ENCODE peak calls at places on chromosomes 3 and 15, in six cellular contexts. H is tibial artery, E is heart right ventricle, S is heart left ventricle, N is tibial nerve, V is pancreas. Y is an unnamed sample.
A peak's percentile ranks its signal among the peaks of the same experiment; 100 is the strongest.

GRCh38 chr15:29675791-29676301 is 146.4 kb downstream of the TJP1 start:
- DNase-seq in H (no peak), E (no peak), S (no peak), N (no peak), V (no peak), Y (peak; percentile 50)

GRCh38 chr3:40574661-40575060 is 49.9 kb downstream of the ZNF621 start:
- DNase-seq in H (no peak), E (no peak), S (no peak), N (no peak), V (no peak), Y (no peak)

GRCh38 chr3:48180530-48181253 is 7.5 kb downstream of the CDC25A start:
- DNase-seq in H (no peak), E (no peak), S (no peak), N (no peak), V (no peak), Y (no peak)

GRCh38 chr15:60520041-60520824 is 41.3 kb upstream of the ICE2 start:
- DNase-seq in H (no peak), E (no peak), S (no peak), N (no peak), V (no peak), Y (no peak)

GRCh38 chr3:137970914-137971831 is 38.8 kb upstream of the CLDN18 start:
- DNase-seq in H (peak; percentile 56), E (peak; percentile 59), S (peak; percentile 83), N (peak; percentile 65), V (peak; percentile 66), Y (no peak)

GRCh38 chr15:59879506-59879905 is 124.6 kb upstream of the FOXB1 start:
- DNase-seq in H (no peak), E (no peak), S (no peak), N (no peak), V (no peak), Y (no peak)

GRCh38 chr3:116135462-116135861 is 309.8 kb downstream of the LSAMP start:
- DNase-seq in H (no peak), E (peak; percentile 45), S (no peak), N (no peak), V (no peak), Y (no peak)

GRCh38 chr3:159764211-159765024 is 224.2 kb upstream of the IL12A start:
- DNase-seq in H (peak; percentile 58), E (peak; percentile 67), S (peak; percentile 79), N (peak; percentile 17), V (no peak), Y (no peak)

GRCh38 chr3:194322701-194323174 is 28.4 kb downstream of the CPN2 start:
- DNase-seq in H (no peak), E (no peak), S (no peak), N (no peak), V (no peak), Y (no peak)

GRCh38 chr3:142077859-142078500 is 71.4 kb downstream of the TFDP2 start:
- DNase-seq in H (no peak), E (no peak), S (no peak), N (no peak), V (no peak), Y (no peak)

GRCh38 chr3:42507751-42508335 is 5.4 kb downstream of the VIPR1 start:
- DNase-seq in H (peak; percentile 12), E (no peak), S (no peak), N (no peak), V (no peak), Y (no peak)

GRCh38 chr3:62940763-62941632 is 65.8 kb upstream of the CADPS start:
- DNase-seq in H (no peak), E (no peak), S (no peak), N (no peak), V (no peak), Y (no peak)

GRCh38 chr3:27201435-27201966 is 167.7 kb downstream of the NEK10 start:
- DNase-seq in H (no peak), E (no peak), S (no peak), N (no peak), V (no peak), Y (no peak)

GRCh38 chr3:8506611-8507061 is 5.0 kb downstream of the LMCD1 start:
- DNase-seq in H (no peak), E (no peak), S (no peak), N (no peak), V (no peak), Y (no peak)

GRCh38 chr3:107752202-107752990 is 229.6 kb downstream of the BBX start:
- DNase-seq in H (no peak), E (no peak), S (no peak), N (no peak), V (no peak), Y (no peak)

GRCh38 chr3:56812749-56813655 is 11.3 kb upstream of the ARHGEF3 start:
- DNase-seq in H (no peak), E (no peak), S (no peak), N (no peak), V (no peak), Y (no peak)

GRCh38 chr15:26298010-26298661 is 435.0 kb upstream of the ATP10A start:
- DNase-seq in H (no peak), E (no peak), S (no peak), N (no peak), V (no peak), Y (no peak)

GRCh38 chr15:26295331-26295730 is 432.2 kb upstream of the ATP10A start:
- DNase-seq in H (no peak), E (no peak), S (no peak), N (no peak), V (no peak), Y (no peak)

GRCh38 chr15:26298666-26299065 is 435.5 kb upstream of the ATP10A start:
- DNase-seq in H (no peak), E (no peak), S (no peak), N (no peak), V (no peak), Y (no peak)

GRCh38 chr15:26294062-26294689 is 431.0 kb upstream of the ATP10A start:
- DNase-seq in H (no peak), E (peak; percentile 37), S (no peak), N (no peak), V (no peak), Y (no peak)
- H3K9me3 ChIP-seq in H (no peaks in the 10 kb centered on the region), E (peaks cover 3% of the 10 kb centered on the region), S (no peaks in the 10 kb centered on the region), N (peaks cover 13% of the 10 kb centered on the region), V (no peaks in the 10 kb centered on the region), Y (no peaks in the 10 kb centered on the region)

GRCh38 chr3:101973163-101973505 is 123.8 kb downstream of the NFKBIZ start:
- DNase-seq in H (no peak), E (no peak), S (no peak), N (no peak), V (no peak), Y (no peak)
- TF ChIP-seq CTCF in H (no peak), E (no peak), S (no peak), N (no peak), V (no peak), Y (no peak)

GRCh38 chr3:24494616-24495333 is at the start of gene THRB:
- DNase-seq in H (peak; percentile 84), E (peak; percentile 77), S (peak; percentile 88), N (peak; percentile 32), V (peak; percentile 76), Y (peak; percentile 33)

GRCh38 chr3:24490151-24490550 is 4.5 kb downstream of the THRB start:
- DNase-seq in H (peak; percentile 70), E (no peak), S (no peak), N (peak; percentile 43), V (no peak), Y (peak; percentile 63)

GRCh38 chr3:24493951-24494615 is 567 bp downstream of the THRB start:
- DNase-seq in H (peak; percentile 89), E (peak; percentile 81), S (peak; percentile 89), N (peak; percentile 70), V (peak; percentile 63), Y (peak; percentile 91)

GRCh38 chr3:24495334-24495994 is 814 bp upstream of the THRB start:
- DNase-seq in H (peak; percentile 54), E (peak; percentile 42), S (peak; percentile 75), N (peak; percentile 24), V (peak; percentile 67), Y (peak; percentile 79)

GRCh38 chr3:24492971-24493551 is 1.6 kb downstream of the THRB start:
- DNase-seq in H (no peak), E (no peak), S (no peak), N (no peak), V (no peak), Y (no peak)
- H3K4me3 ChIP-seq in H (peak overlapping the region; percentile 65), E (peak overlapping the region; percentile 85), S (peak overlapping the region; percentile 66), N (no peak overlapping the region), V (peak overlapping the region; percentile 56), Y (peak overlapping the region; percentile 72)

GRCh38 chr15:25067725-25068309 is 113.0 kb downstream of the SNRPN start:
- DNase-seq in H (no peak), E (no peak), S (no peak), N (no peak), V (no peak), Y (no peak)

GRCh38 chr15:25066708-25067107 is 111.9 kb downstream of the SNRPN start:
- DNase-seq in H (no peak), E (no peak), S (no peak), N (no peak), V (no peak), Y (no peak)

GRCh38 chr15:25070357-25070963 is 115.7 kb downstream of the SNRPN start:
- DNase-seq in H (no peak), E (no peak), S (peak; percentile 14), N (no peak), V (no peak), Y (no peak)

GRCh38 chr15:25065876-25066275 is 111.1 kb downstream of the SNRPN start:
- DNase-seq in H (no peak), E (no peak), S (no peak), N (no peak), V (no peak), Y (no peak)

GRCh38 chr15:25068696-25069095 is 113.9 kb downstream of the SNRPN start:
- DNase-seq in H (no peak), E (no peak), S (no peak), N (no peak), V (no peak), Y (no peak)
- H3K9me3 ChIP-seq in H (peaks cover 100% of the 10 kb centered on the region), E (peaks cover 100% of the 10 kb centered on the region), S (peaks cover 100% of the 10 kb centered on the region), N (peaks cover 100% of the 10 kb centered on the region), V (no peaks in the 10 kb centered on the region), Y (peaks cover 100% of the 10 kb centered on the region)

GRCh38 chr3:147385059-147386012 is 21.0 kb downstream of the ZIC4 start:
- DNase-seq in H (no peak), E (no peak), S (no peak), N (no peak), V (no peak), Y (no peak)
- TF ChIP-seq CTCF in H (no peak), E (no peak), S (no peak), N (no peak), V (no peak), Y (no peak)

GRCh38 chr3:4504340-4505261 is 11.5 kb downstream of the ITPR1 start:
- DNase-seq in H (no peak), E (no peak), S (no peak), N (no peak), V (no peak), Y (no peak)

GRCh38 chr3:4507010-4507596 is 14.0 kb downstream of the ITPR1 start:
- DNase-seq in H (no peak), E (no peak), S (no peak), N (no peak), V (no peak), Y (no peak)

GRCh38 chr3:4508048-4508981 is 15.2 kb downstream of the ITPR1 start:
- DNase-seq in H (no peak), E (no peak), S (no peak), N (no peak), V (no peak), Y (no peak)

GRCh38 chr3:4506559-4507009 is 13.4 kb downstream of the ITPR1 start:
- DNase-seq in H (no peak), E (no peak), S (no peak), N (no peak), V (no peak), Y (no peak)

GRCh38 chr3:4505688-4506558 is 12.8 kb downstream of the ITPR1 start:
- DNase-seq in H (no peak), E (no peak), S (no peak), N (no peak), V (no peak), Y (no peak)
- H3K4me3 ChIP-seq in H (peak overlapping the region; percentile 45), E (no peak overlapping the region), S (no peak overlapping the region), N (no peak overlapping the region), V (no peak overlapping the region), Y (no peak overlapping the region)

Y was measured in ascending aorta.